ENCODE peak calls at places on chromosome 1, in nine cellular contexts. One of them, this sample, is unnamed.

GRCh38 chr1:23537296-23537993 is 6.4 kb upstream of the E2F2 start:
- DNase-seq in AG04449: no peak
- DNase-seq in NCI-H1105: no peak
- DNase-seq in cerebellar nuclear complex: no peak
- DNase-seq in NCI-H345: no peak
- DNase-seq in fibroblast of the aortic adventitia: peak; percentile 59
- DNase-seq in amniotic epithelial cell: no peak
- DNase-seq in activated CD4-positive, alpha-beta T cell treated with anti-CD3 and anti-CD28 coated beads for 24 hours: no peak
- DNase-seq in T-helper 1 cell: no peak
- DNase-seq in this sample: peak; percentile 27

GRCh38 chr1:233033366-233033765 is 83.0 kb downstream of the NTPCR start:
- DNase-seq in T-helper 1 cell: no peak
- DNase-seq in cerebellar nuclear complex: no peak
- DNase-seq in AG04449: peak; percentile 10
- DNase-seq in activated CD4-positive, alpha-beta T cell treated with anti-CD3 and anti-CD28 coated beads for 24 hours: no peak
- DNase-seq in NCI-H345: no peak
- DNase-seq in amniotic epithelial cell: peak; percentile 86
- DNase-seq in fibroblast of the aortic adventitia: peak; percentile 35
- DNase-seq in NCI-H1105: no peak
- DNase-seq in this sample: peak; percentile 74

GRCh38 chr1:170729608-170730378 is 65.9 kb downstream of the PRRX1 start:
- DNase-seq in cerebellar nuclear complex: no peak
- DNase-seq in NCI-H1105: no peak
- DNase-seq in fibroblast of the aortic adventitia: peak; percentile 86
- DNase-seq in activated CD4-positive, alpha-beta T cell treated with anti-CD3 and anti-CD28 coated beads for 24 hours: no peak
- DNase-seq in T-helper 1 cell: no peak
- DNase-seq in amniotic epithelial cell: peak; percentile 21
- DNase-seq in AG04449: no peak
- DNase-seq in NCI-H345: no peak
- DNase-seq in this sample: peak; percentile 70

GRCh38 chr1:8390707-8391106 is 72.8 kb downstream of the SLC45A1 start:
- DNase-seq in T-helper 1 cell: no peak
- DNase-seq in amniotic epithelial cell: no peak
- DNase-seq in fibroblast of the aortic adventitia: no peak
- DNase-seq in cerebellar nuclear complex: no peak
- DNase-seq in activated CD4-positive, alpha-beta T cell treated with anti-CD3 and anti-CD28 coated beads for 24 hours: no peak
- DNase-seq in NCI-H1105: no peak
- DNase-seq in NCI-H345: no peak
- DNase-seq in AG04449: no peak
- DNase-seq in this sample: no peak

GRCh38 chr1:40454873-40455272 is 4.6 kb downstream of the ZFP69B start:
- DNase-seq in NCI-H1105: no peak
- DNase-seq in amniotic epithelial cell: no peak
- DNase-seq in NCI-H345: no peak
- DNase-seq in activated CD4-positive, alpha-beta T cell treated with anti-CD3 and anti-CD28 coated beads for 24 hours: no peak
- DNase-seq in fibroblast of the aortic adventitia: no peak
- DNase-seq in AG04449: no peak
- DNase-seq in T-helper 1 cell: no peak
- DNase-seq in cerebellar nuclear complex: no peak
- DNase-seq in this sample: no peak

GRCh38 chr1:103416681-103417318 is 108.7 kb upstream of the RNPC3 start:
- DNase-seq in T-helper 1 cell: no peak
- DNase-seq in cerebellar nuclear complex: no peak
- DNase-seq in AG04449: no peak
- DNase-seq in amniotic epithelial cell: peak; percentile 2
- DNase-seq in NCI-H1105: no peak
- DNase-seq in fibroblast of the aortic adventitia: peak; percentile 6
- DNase-seq in NCI-H345: no peak
- DNase-seq in activated CD4-positive, alpha-beta T cell treated with anti-CD3 and anti-CD28 coated beads for 24 hours: no peak
- DNase-seq in this sample: no peak

GRCh38 chr1:22143065-22143514 is at the start of gene WNT4:
- DNase-seq in NCI-H1105: no peak
- DNase-seq in amniotic epithelial cell: peak; percentile 7
- DNase-seq in NCI-H345: peak; percentile 52
- DNase-seq in activated CD4-positive, alpha-beta T cell treated with anti-CD3 and anti-CD28 coated beads for 24 hours: peak; percentile 14
- DNase-seq in cerebellar nuclear complex: no peak
- DNase-seq in fibroblast of the aortic adventitia: no peak
- DNase-seq in T-helper 1 cell: no peak
- DNase-seq in AG04449: no peak
- DNase-seq in this sample: peak; percentile 11

GRCh38 chr1:116770625-116771024 is 16.4 kb downstream of the CD2 start:
- DNase-seq in cerebellar nuclear complex: no peak
- DNase-seq in AG04449: no peak
- DNase-seq in T-helper 1 cell: no peak
- DNase-seq in amniotic epithelial cell: no peak
- DNase-seq in NCI-H1105: no peak
- DNase-seq in activated CD4-positive, alpha-beta T cell treated with anti-CD3 and anti-CD28 coated beads for 24 hours: no peak
- DNase-seq in NCI-H345: no peak
- DNase-seq in fibroblast of the aortic adventitia: no peak
- DNase-seq in this sample: no peak

GRCh38 chr1:172286629-172287076 is 133.8 kb upstream of the C1orf105 start:
- DNase-seq in AG04449: peak; percentile 77
- DNase-seq in amniotic epithelial cell: peak; percentile 99
- DNase-seq in NCI-H345: no peak
- DNase-seq in cerebellar nuclear complex: no peak
- DNase-seq in NCI-H1105: no peak
- DNase-seq in T-helper 1 cell: no peak
- DNase-seq in activated CD4-positive, alpha-beta T cell treated with anti-CD3 and anti-CD28 coated beads for 24 hours: no peak
- DNase-seq in fibroblast of the aortic adventitia: peak; percentile 96
- DNase-seq in this sample: peak; percentile 83

This sample was measured in fibroblast of pulmonary artery.